ENCODE peak calls at places on chromosomes 12 and 14, in nine cellular contexts. One of them, this sample, is unnamed.

GRCh38 chr14:66634876-66635275 is 126.9 kb downstream of the GPHN start:
- DNase-seq in psoas muscle: no peak
- DNase-seq in neural progenitor cell: no peak
- DNase-seq in endodermal cell: no peak
- DNase-seq in transverse colon: no peak
- DNase-seq in pancreas: no peak
- DNase-seq in adrenal gland: no peak
- DNase-seq in astrocyte of the spinal cord: no peak
- DNase-seq in HCT116: no peak
- DNase-seq in this sample: no peak

GRCh38 chr12:8065991-8066594 is at the start of gene C3AR1:
- DNase-seq in psoas muscle: no peak
- DNase-seq in neural progenitor cell: no peak
- DNase-seq in endodermal cell: no peak
- DNase-seq in transverse colon: peak
- DNase-seq in pancreas: no peak
- DNase-seq in adrenal gland: no peak
- DNase-seq in astrocyte of the spinal cord: peak
- DNase-seq in HCT116: no peak
- DNase-seq in this sample: peak

GRCh38 chr12:11162494-11162893 is 8.5 kb upstream of the SMIM10L1 start:
- DNase-seq in psoas muscle: no peak
- DNase-seq in neural progenitor cell: no peak
- DNase-seq in endodermal cell: peak
- DNase-seq in transverse colon: no peak
- DNase-seq in pancreas: no peak
- DNase-seq in adrenal gland: no peak
- DNase-seq in astrocyte of the spinal cord: no peak
- DNase-seq in HCT116: no peak
- DNase-seq in this sample: no peak

GRCh38 chr14:55382483-55382882 is 29.1 kb downstream of the ATG14 start:
- DNase-seq in psoas muscle: no peak
- DNase-seq in neural progenitor cell: no peak
- DNase-seq in endodermal cell: no peak
- DNase-seq in transverse colon: no peak
- DNase-seq in pancreas: no peak
- DNase-seq in adrenal gland: no peak
- DNase-seq in astrocyte of the spinal cord: no peak
- DNase-seq in HCT116: no peak
- DNase-seq in this sample: no peak

GRCh38 chr14:101282418-101282817 is 278.9 kb upstream of the DIO3 start:
- DNase-seq in psoas muscle: no peak
- DNase-seq in neural progenitor cell: no peak
- DNase-seq in endodermal cell: no peak
- DNase-seq in transverse colon: no peak
- DNase-seq in pancreas: no peak
- DNase-seq in adrenal gland: no peak
- DNase-seq in astrocyte of the spinal cord: no peak
- DNase-seq in HCT116: no peak
- DNase-seq in this sample: no peak

GRCh38 chr12:90585640-90586304 is 369.2 kb downstream of the CCER1 start:
- DNase-seq in psoas muscle: no peak
- DNase-seq in neural progenitor cell: no peak
- DNase-seq in endodermal cell: no peak
- DNase-seq in transverse colon: no peak
- DNase-seq in pancreas: no peak
- DNase-seq in adrenal gland: no peak
- DNase-seq in astrocyte of the spinal cord: no peak
- DNase-seq in HCT116: no peak
- DNase-seq in this sample: no peak

GRCh38 chr12:110750784-110751461 is 8.2 kb upstream of the PPP1CC start:
- DNase-seq in psoas muscle: peak
- DNase-seq in neural progenitor cell: no peak
- DNase-seq in endodermal cell: no peak
- DNase-seq in transverse colon: no peak
- DNase-seq in pancreas: no peak
- DNase-seq in adrenal gland: no peak
- DNase-seq in astrocyte of the spinal cord: peak
- DNase-seq in HCT116: no peak
- DNase-seq in this sample: peak

GRCh38 chr14:90730367-90730766 is 85.9 kb downstream of the TTC7B start:
- DNase-seq in psoas muscle: no peak
- DNase-seq in neural progenitor cell: no peak
- DNase-seq in endodermal cell: no peak
- DNase-seq in transverse colon: no peak
- DNase-seq in pancreas: no peak
- DNase-seq in adrenal gland: no peak
- DNase-seq in astrocyte of the spinal cord: no peak
- DNase-seq in HCT116: no peak
- DNase-seq in this sample: no peak

GRCh38 chr14:92638266-92638665 is 110.2 kb downstream of the LGMN start:
- DNase-seq in psoas muscle: no peak
- DNase-seq in neural progenitor cell: no peak
- DNase-seq in endodermal cell: no peak
- DNase-seq in transverse colon: no peak
- DNase-seq in pancreas: no peak
- DNase-seq in adrenal gland: no peak
- DNase-seq in astrocyte of the spinal cord: no peak
- DNase-seq in HCT116: no peak
- DNase-seq in this sample: no peak

GRCh38 chr12:4034926-4035325 is 161.7 kb upstream of the PARP11 start:
- DNase-seq in psoas muscle: no peak
- DNase-seq in neural progenitor cell: no peak
- DNase-seq in endodermal cell: no peak
- DNase-seq in transverse colon: no peak
- DNase-seq in pancreas: no peak
- DNase-seq in adrenal gland: no peak
- DNase-seq in astrocyte of the spinal cord: no peak
- DNase-seq in HCT116: no peak
- DNase-seq in this sample: no peak

GRCh38 chr12:115323223-115323905 is 639.4 kb upstream of the TBX3 start:
- DNase-seq in psoas muscle: no peak
- DNase-seq in neural progenitor cell: no peak
- DNase-seq in endodermal cell: no peak
- DNase-seq in transverse colon: no peak
- DNase-seq in pancreas: no peak
- DNase-seq in adrenal gland: no peak
- DNase-seq in astrocyte of the spinal cord: peak
- DNase-seq in HCT116: no peak
- DNase-seq in this sample: no peak

GRCh38 chr14:53306267-53306721 is 153.2 kb upstream of the DDHD1 start:
- DNase-seq in psoas muscle: peak
- DNase-seq in neural progenitor cell: peak
- DNase-seq in endodermal cell: peak
- DNase-seq in transverse colon: peak
- DNase-seq in pancreas: peak
- DNase-seq in adrenal gland: peak
- DNase-seq in astrocyte of the spinal cord: peak
- DNase-seq in HCT116: peak
- DNase-seq in this sample: peak

GRCh38 chr12:131982041-131982440 is 32.3 kb downstream of the EP400 start:
- DNase-seq in psoas muscle: no peak
- DNase-seq in neural progenitor cell: no peak
- DNase-seq in endodermal cell: peak
- DNase-seq in transverse colon: no peak
- DNase-seq in pancreas: no peak
- DNase-seq in adrenal gland: no peak
- DNase-seq in astrocyte of the spinal cord: no peak
- DNase-seq in HCT116: no peak
- DNase-seq in this sample: no peak

GRCh38 chr12:130663510-130663909 is 52.6 kb downstream of the RIMBP2 start:
- DNase-seq in psoas muscle: no peak
- DNase-seq in neural progenitor cell: no peak
- DNase-seq in endodermal cell: no peak
- DNase-seq in transverse colon: no peak
- DNase-seq in pancreas: no peak
- DNase-seq in adrenal gland: no peak
- DNase-seq in astrocyte of the spinal cord: no peak
- DNase-seq in HCT116: no peak
- DNase-seq in this sample: no peak

DNA sequence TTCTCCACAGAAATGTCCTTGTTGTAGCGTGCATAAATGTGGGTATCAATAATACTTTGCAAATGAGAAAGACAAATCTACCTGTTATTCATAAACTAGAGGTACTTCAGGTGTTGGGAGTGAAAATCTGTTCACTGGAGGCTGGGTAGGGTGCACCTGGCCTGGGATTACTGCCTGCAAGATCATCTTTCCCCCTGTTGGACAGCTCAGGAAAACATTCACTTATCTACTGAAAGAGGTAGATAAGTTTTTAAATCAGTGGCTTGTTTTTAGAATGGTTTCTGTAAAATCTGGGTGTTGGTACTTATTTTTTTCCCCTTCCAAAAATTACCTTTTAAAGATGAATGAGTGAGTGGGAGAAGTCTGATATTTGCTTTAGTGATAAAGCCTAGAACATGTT is 95.6 kb downstream of the DIP2B start:
- DNase-seq in psoas muscle: no peak
- DNase-seq in neural progenitor cell: no peak
- DNase-seq in endodermal cell: no peak
- DNase-seq in transverse colon: no peak
- DNase-seq in pancreas: no peak
- DNase-seq in adrenal gland: no peak
- DNase-seq in astrocyte of the spinal cord: no peak
- DNase-seq in HCT116: no peak
- DNase-seq in this sample: no peak
- TF ChIP-seq CTCF in psoas muscle: no peak
- TF ChIP-seq CTCF in neural progenitor cell: no peak
- TF ChIP-seq CTCF in endodermal cell: peak
- TF ChIP-seq CTCF in transverse colon: no peak
- TF ChIP-seq CTCF in pancreas: no peak
- TF ChIP-seq CTCF in adrenal gland: no peak
- TF ChIP-seq CTCF in astrocyte of the spinal cord: no peak
- TF ChIP-seq CTCF in HCT116: no peak
- TF ChIP-seq CTCF in this sample: no peak

GRCh38 chr12:50032516-50033316 is 7.4 kb upstream of the RACGAP1 start:
- DNase-seq in psoas muscle: no peak
- DNase-seq in neural progenitor cell: peak
- DNase-seq in endodermal cell: peak
- DNase-seq in transverse colon: no peak
- DNase-seq in pancreas: no peak
- DNase-seq in adrenal gland: no peak
- DNase-seq in astrocyte of the spinal cord: no peak
- DNase-seq in HCT116: no peak
- DNase-seq in this sample: no peak

GRCh38 chr12:50039151-50039835 is 14.0 kb upstream of the RACGAP1 start:
- DNase-seq in psoas muscle: peak
- DNase-seq in neural progenitor cell: peak
- DNase-seq in endodermal cell: peak
- DNase-seq in transverse colon: peak
- DNase-seq in pancreas: peak
- DNase-seq in adrenal gland: peak
- DNase-seq in astrocyte of the spinal cord: peak
- DNase-seq in HCT116: peak
- DNase-seq in this sample: peak

GRCh38 chr12:50033317-50033679 is 8.0 kb upstream of the RACGAP1 start:
- DNase-seq in psoas muscle: no peak
- DNase-seq in neural progenitor cell: no peak
- DNase-seq in endodermal cell: no peak
- DNase-seq in transverse colon: no peak
- DNase-seq in pancreas: no peak
- DNase-seq in adrenal gland: no peak
- DNase-seq in astrocyte of the spinal cord: no peak
- DNase-seq in HCT116: no peak
- DNase-seq in this sample: no peak
- H3K4me3 ChIP-seq in psoas muscle: peak
- H3K4me3 ChIP-seq in neural progenitor cell: peak
- H3K4me3 ChIP-seq in endodermal cell: no peak
- H3K4me3 ChIP-seq in transverse colon: no peak
- H3K4me3 ChIP-seq in pancreas: no peak
- H3K4me3 ChIP-seq in adrenal gland: peak
- H3K4me3 ChIP-seq in astrocyte of the spinal cord: no peak
- H3K4me3 ChIP-seq in HCT116: no peak
- H3K4me3 ChIP-seq in this sample: no peak

GRCh38 chr12:62582065-62582366 is 115.4 kb downstream of the MON2 start:
- DNase-seq in psoas muscle: no peak
- DNase-seq in neural progenitor cell: no peak
- DNase-seq in endodermal cell: no peak
- DNase-seq in transverse colon: no peak
- DNase-seq in pancreas: no peak
- DNase-seq in adrenal gland: no peak
- DNase-seq in astrocyte of the spinal cord: no peak
- DNase-seq in HCT116: no peak
- DNase-seq in this sample: no peak
- TF ChIP-seq CTCF in psoas muscle: no peak
- TF ChIP-seq CTCF in neural progenitor cell: no peak
- TF ChIP-seq CTCF in endodermal cell: peak
- TF ChIP-seq CTCF in transverse colon: no peak
- TF ChIP-seq CTCF in pancreas: no peak
- TF ChIP-seq CTCF in adrenal gland: no peak
- TF ChIP-seq CTCF in astrocyte of the spinal cord: no peak
- TF ChIP-seq CTCF in HCT116: no peak
- TF ChIP-seq CTCF in this sample: no peak

GRCh38 chr14:106844608-106845285 is 1318.4 kb downstream of the TMEM121 start:
- DNase-seq in psoas muscle: peak
- DNase-seq in neural progenitor cell: no peak
- DNase-seq in endodermal cell: no peak
- DNase-seq in transverse colon: peak
- DNase-seq in pancreas: peak
- DNase-seq in adrenal gland: peak
- DNase-seq in astrocyte of the spinal cord: no peak
- DNase-seq in HCT116: no peak
- DNase-seq in this sample: no peak

GRCh38 chr14:106843951-106844483 is 1317.6 kb downstream of the TMEM121 start:
- DNase-seq in psoas muscle: no peak
- DNase-seq in neural progenitor cell: no peak
- DNase-seq in endodermal cell: no peak
- DNase-seq in transverse colon: peak
- DNase-seq in pancreas: peak
- DNase-seq in adrenal gland: peak
- DNase-seq in astrocyte of the spinal cord: no peak
- DNase-seq in HCT116: no peak
- DNase-seq in this sample: no peak

GRCh38 chr14:106841701-106842100 is 1315.3 kb downstream of the TMEM121 start:
- DNase-seq in psoas muscle: no peak
- DNase-seq in neural progenitor cell: no peak
- DNase-seq in endodermal cell: no peak
- DNase-seq in transverse colon: no peak
- DNase-seq in pancreas: no peak
- DNase-seq in adrenal gland: peak
- DNase-seq in astrocyte of the spinal cord: no peak
- DNase-seq in HCT116: no peak
- DNase-seq in this sample: no peak

GRCh38 chr14:106842687-106843086 is 1316.3 kb downstream of the TMEM121 start:
- DNase-seq in psoas muscle: no peak
- DNase-seq in neural progenitor cell: no peak
- DNase-seq in endodermal cell: no peak
- DNase-seq in transverse colon: peak
- DNase-seq in pancreas: peak
- DNase-seq in adrenal gland: no peak
- DNase-seq in astrocyte of the spinal cord: no peak
- DNase-seq in HCT116: no peak
- DNase-seq in this sample: no peak

DNA sequence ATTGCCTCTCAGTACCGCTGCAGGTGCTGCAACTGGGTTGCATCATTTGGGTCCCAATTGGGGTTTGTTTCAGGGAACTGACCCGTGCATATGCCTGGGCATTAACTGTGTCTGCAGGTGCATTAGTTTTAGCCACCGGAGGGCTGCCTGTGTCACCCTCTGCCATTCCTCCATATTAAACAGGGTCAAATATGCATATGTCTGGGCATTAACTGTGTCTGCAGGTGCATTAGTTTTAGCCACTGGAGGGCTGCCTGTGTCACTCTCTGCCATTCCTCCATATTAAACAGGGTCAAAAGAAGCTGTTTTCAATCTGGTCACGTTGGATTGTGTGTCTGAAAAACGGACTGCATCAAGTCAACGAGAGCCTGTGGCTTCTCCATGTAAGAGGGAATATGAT is 1317.0 kb downstream of the TMEM121 start:
- DNase-seq in psoas muscle: no peak
- DNase-seq in neural progenitor cell: no peak
- DNase-seq in endodermal cell: no peak
- DNase-seq in transverse colon: no peak
- DNase-seq in pancreas: no peak
- DNase-seq in adrenal gland: no peak
- DNase-seq in astrocyte of the spinal cord: no peak
- DNase-seq in HCT116: no peak
- DNase-seq in this sample: no peak
- H3K4me3 ChIP-seq in psoas muscle: peak
- H3K4me3 ChIP-seq in neural progenitor cell: no peak
- H3K4me3 ChIP-seq in endodermal cell: no peak
- H3K4me3 ChIP-seq in transverse colon: peak
- H3K4me3 ChIP-seq in pancreas: no peak
- H3K4me3 ChIP-seq in adrenal gland: peak
- H3K4me3 ChIP-seq in astrocyte of the spinal cord: no peak
- H3K4me3 ChIP-seq in HCT116: no peak
- H3K4me3 ChIP-seq in this sample: no peak